ENCODE peak calls at places on chromosomes 6 and 20, in six cellular contexts. U is stimulated activated CD8-positive, alpha-beta memory T cell treated with anti-CD3 and anti-CD28 coated beads, Interleukin-4, amount 100 ng/mL, for 1 hour; V is AG04450; M is activated CD4-positive, alpha-beta T cell treated with anti-CD3 and anti-CD28 coated beads, Interleukin-2, amount 50 U/mL, for 1 hour; B is WTC11; I is HFFc6. N is an unnamed sample.

GRCh38 chr6:82419088-82419720 is 55.6 kb downstream of the TPBG start:
- DNase-seq in V (no peak), M (no peak), B (no peak), U (no peak), I (no peak), N (no peak)

GRCh38 chr20:52312131-52312729 is 120.7 kb upstream of the ZFP64 start:
- DNase-seq in U (no peak), B (peak; percentile 31), I (peak; percentile 45), M (peak; percentile 52), V (peak; percentile 16), N (no peak)

GRCh38 chr20:57648878-57649616 is 28.8 kb upstream of the ZBP1 start:
- DNase-seq in U (no peak), V (no peak), I (no peak), M (no peak), B (no peak), N (no peak)

GRCh38 chr20:24863356-24863755 is 85.7 kb upstream of the CST7 start:
- DNase-seq in V (peak; percentile 2), M (no peak), I (peak; percentile 52), B (no peak), U (no peak), N (no peak)

GRCh38 chr20:57749131-57749690 is 39.4 kb upstream of the PMEPA1 start:
- DNase-seq in M (no peak), U (no peak), B (no peak), I (no peak), V (no peak), N (no peak)

GRCh38 chr20:61601361-61601760 is 349.3 kb downstream of the CDH4 start:
- DNase-seq in I (no peak), B (no peak), V (no peak), M (no peak), U (no peak), N (no peak)

GRCh38 chr6:26543953-26544352 is 5.8 kb downstream of the HMGN4 start:
- DNase-seq in U (no peak), I (no peak), V (no peak), B (no peak), M (no peak), N (no peak)

GRCh38 chr6:41515995-41516394 is 30.2 kb upstream of the FOXP4 start:
- DNase-seq in U (no peak), M (no peak), I (no peak), B (no peak), V (no peak), N (no peak)

GRCh38 chr6:144331610-144332009 is 46.5 kb downstream of the UTRN start:
- DNase-seq in M (no peak), I (peak; percentile 61), V (peak; percentile 62), U (no peak), B (no peak), N (no peak)

GRCh38 chr6:139029470-139030210 is 1.1 kb downstream of the ABRACL start:
- DNase-seq in V (peak; percentile 63), I (peak; percentile 7), U (no peak), M (no peak), B (peak; percentile 47), N (no peak)

GRCh38 chr20:38091447-38092216 is 58.1 kb downstream of the RPRD1B start:
- DNase-seq in V (no peak), I (no peak), M (no peak), U (no peak), B (no peak), N (no peak)

GRCh38 chr20:31674895-31675827 is 37.4 kb downstream of the COX4I2 start:
- DNase-seq in M (peak; percentile 43), V (no peak), B (no peak), U (peak; percentile 43), I (peak; percentile 65), N (peak; percentile 80)

GRCh38 chr20:38129893-38130609 is 35.0 kb downstream of the TGM2 start:
- DNase-seq in I (no peak), M (no peak), B (peak; percentile 8), V (no peak), U (no peak), N (no peak)

GRCh38 chr6:116392158-116393032 is 21.6 kb downstream of the DSE start:
- DNase-seq in U (no peak), I (no peak), V (no peak), B (no peak), M (no peak), N (no peak)

GRCh38 chr6:167893416-167893815 is 66.7 kb downstream of the AFDN start:
- DNase-seq in V (no peak), B (no peak), U (no peak), M (no peak), I (peak; percentile 38), N (no peak)

GRCh38 chr6:25694366-25694765 is 42.4 kb downstream of the SCGN start:
- DNase-seq in U (no peak), M (no peak), I (peak; percentile 25), V (no peak), B (no peak), N (no peak)

GRCh38 chr20:54133434-54134427 is 40.1 kb downstream of the CYP24A1 start:
- DNase-seq in I (no peak), V (no peak), M (no peak), U (no peak), B (no peak), N (no peak)

GRCh38 chr6:44230034-44230675 is 6.8 kb downstream of the SLC29A1 start:
- DNase-seq in B (no peak), M (no peak), U (no peak), V (no peak), I (no peak), N (no peak)

GRCh38 chr6:39169448-39170344 is 54.7 kb upstream of the SAYSD1 start:
- DNase-seq in I (no peak), B (no peak), M (no peak), U (no peak), V (no peak), N (no peak)

GRCh38 chr20:56995157-56995556 is 271.3 kb downstream of the BMP7 start:
- DNase-seq in V (no peak), U (no peak), B (no peak), I (no peak), M (no peak), N (no peak)

GRCh38 chr20:16476032-16476431 is 97.2 kb downstream of the KIF16B start:
- DNase-seq in V (no peak), U (no peak), M (no peak), I (peak; percentile 30), B (no peak), N (peak; percentile 11)

GRCh38 chr6:159061146-159061545 is 16.4 kb upstream of the TAGAP start:
- DNase-seq in V (no peak), M (no peak), U (no peak), B (no peak), I (no peak), N (no peak)

GRCh38 chr6:20424679-20425078 is 23.0 kb downstream of the E2F3 start:
- DNase-seq in I (no peak), V (no peak), U (no peak), B (no peak), M (no peak), N (no peak)

GRCh38 chr6:35642471-35643161 is 46.1 kb downstream of the FKBP5 start:
- DNase-seq in I (no peak), U (no peak), B (no peak), M (no peak), V (no peak), N (no peak)